ENCODE peak calls at places on chromosomes 5 and 9, in seven cellular contexts. Y is caudate nucleus; P is left cardiac atrium; B is effector CD4-positive, alpha-beta T cell; N is OCI-LY7; M is heart right ventricle; W is GM13977. C is an unnamed sample.

GRCh38 chr5:55451976-55452375 is 82.8 kb downstream of the PLPP1 start:
- DNase-seq in W (no peak), Y (no peak), M (no peak), N (no peak), P (no peak), B (no peak), C (no peak)

GRCh38 chr9:81497096-81497495 is 192.3 kb downstream of the TLE1 start:
- DNase-seq in N (no peak), Y (no peak), W (no peak), P (no peak), M (no peak), B (no peak), C (no peak)

GRCh38 chr9:37441776-37442370 is 19.4 kb downstream of the GRHPR start:
- DNase-seq in M (no peak), W (no peak), Y (no peak), N (no peak), B (no peak), P (no peak), C (no peak)

GRCh38 chr5:39175273-39175955 is 43.9 kb downstream of the FYB1 start:
- DNase-seq in B (peak), Y (no peak), P (no peak), N (no peak), W (no peak), M (no peak), C (no peak)

GRCh38 chr9:113543286-113544000 is 79.9 kb downstream of the RGS3 start:
- DNase-seq in M (no peak), B (no peak), W (no peak), P (peak), Y (no peak), N (no peak), C (peak)

GRCh38 chr9:136726631-136727191 is 14.3 kb downstream of the DIPK1B start:
- DNase-seq in B (peak), P (no peak), W (peak), M (no peak), Y (no peak), N (peak), C (no peak)

GRCh38 chr9:37229882-37230482 is 109.6 kb downstream of the ZCCHC7 start:
- DNase-seq in M (no peak), B (no peak), Y (no peak), P (no peak), N (no peak), W (no peak), C (no peak)

GRCh38 chr5:178796165-178796945 is 63.4 kb upstream of the ZNF354B start:
- DNase-seq in W (no peak), N (no peak), Y (no peak), P (no peak), B (no peak), M (no peak), C (no peak)

GRCh38 chr9:116238751-116239340 is 85.3 kb downstream of the PAPPA start:
- DNase-seq in Y (no peak), N (no peak), W (no peak), P (no peak), B (no peak), M (no peak), C (no peak)

GRCh38 chr5:124902097-124902821 is 155.8 kb upstream of the ZNF608 start:
- DNase-seq in P (no peak), M (no peak), Y (no peak), N (peak), W (peak), B (no peak), C (peak)

C was measured in midbrain.